ENCODE peak calls at places on chromosomes 3 and 15, in six cellular contexts. One of them, this sample, is unnamed.

GRCh38 chr3:122074621-122075265 is 19.6 kb downstream of the CD86 start:
- DNase-seq in head of caudate nucleus: no peak
- DNase-seq in HL-60: peak
- DNase-seq in GDM1: no peak
- DNase-seq in endodermal cell: no peak
- DNase-seq in D341Med: no peak
- DNase-seq in this sample: peak

GRCh38 chr3:192433704-192434103 is 293.6 kb downstream of the FGF12 start:
- DNase-seq in HL-60: no peak
- DNase-seq in D341Med: no peak
- DNase-seq in GDM1: no peak
- DNase-seq in head of caudate nucleus: no peak
- DNase-seq in endodermal cell: no peak
- DNase-seq in this sample: no peak

GRCh38 chr3:33826206-33826605 is 27.8 kb downstream of the PDCD6IP start:
- DNase-seq in endodermal cell: no peak
- DNase-seq in HL-60: no peak
- DNase-seq in head of caudate nucleus: no peak
- DNase-seq in GDM1: no peak
- DNase-seq in D341Med: no peak
- DNase-seq in this sample: no peak

GRCh38 chr15:20344601-20345400 is 196.8 kb downstream of the GOLGA6L6 start:
- DNase-seq in endodermal cell: no peak
- DNase-seq in head of caudate nucleus: no peak
- DNase-seq in D341Med: peak
- DNase-seq in GDM1: no peak
- DNase-seq in HL-60: no peak
- DNase-seq in this sample: no peak

GRCh38 chr3:43695443-43695842 is 4.7 kb downstream of the ABHD5 start:
- DNase-seq in GDM1: no peak
- DNase-seq in head of caudate nucleus: no peak
- DNase-seq in D341Med: no peak
- DNase-seq in HL-60: peak
- DNase-seq in endodermal cell: no peak
- DNase-seq in this sample: no peak

GRCh38 chr3:99753268-99753975 is 64.2 kb upstream of the CMSS1 start:
- DNase-seq in head of caudate nucleus: peak
- DNase-seq in HL-60: no peak
- DNase-seq in D341Med: peak
- DNase-seq in GDM1: peak
- DNase-seq in endodermal cell: peak
- DNase-seq in this sample: no peak

GRCh38 chr3:137764001-137764433 is at the start of gene SOX14:
- DNase-seq in D341Med: peak
- DNase-seq in head of caudate nucleus: no peak
- DNase-seq in endodermal cell: peak
- DNase-seq in HL-60: no peak
- DNase-seq in GDM1: no peak
- DNase-seq in this sample: no peak

GRCh38 chr3:108103971-108104797 is 13.4 kb upstream of the CD47 start:
- DNase-seq in D341Med: no peak
- DNase-seq in HL-60: no peak
- DNase-seq in endodermal cell: no peak
- DNase-seq in GDM1: no peak
- DNase-seq in head of caudate nucleus: no peak
- DNase-seq in this sample: no peak

GRCh38 chr3:139020036-139020867 is 474 bp downstream of the PRR23B start:
- DNase-seq in D341Med: no peak
- DNase-seq in head of caudate nucleus: no peak
- DNase-seq in HL-60: no peak
- DNase-seq in endodermal cell: no peak
- DNase-seq in GDM1: no peak
- DNase-seq in this sample: no peak

GRCh38 chr3:65233561-65233960 is 545.8 kb upstream of the ADAMTS9 start:
- DNase-seq in endodermal cell: no peak
- DNase-seq in HL-60: no peak
- DNase-seq in head of caudate nucleus: no peak
- DNase-seq in D341Med: no peak
- DNase-seq in GDM1: no peak
- DNase-seq in this sample: no peak

GRCh38 chr15:44782516-44782915 is 46.2 kb downstream of the TRIM69 start:
- DNase-seq in head of caudate nucleus: no peak
- DNase-seq in D341Med: no peak
- DNase-seq in endodermal cell: no peak
- DNase-seq in GDM1: no peak
- DNase-seq in HL-60: no peak
- DNase-seq in this sample: no peak

This sample was measured in CD14-positive monocyte.